ENCODE peak calls at places on chromosome 22, in ten cellular contexts. S is IMR-90; C is NCI-H1092; J is stimulated activated CD4-positive, alpha-beta T cell treated with anti-CD3 and anti-CD28 coated beads, TNF-alpha, amount 100 ng/mL, for 1 hour; B is lung; M is stomach; Q is T-helper 1 cell; L is A549; H is D721Med; P is foreskin melanocyte. A is an unnamed sample.

GRCh38 chr22:44821741-44822425 is 69.5 kb downstream of the ARHGAP8 start:
- DNase-seq in P (peak; percentile 6), J (no peak), S (no peak), H (no peak), C (no peak), Q (no peak), L (no peak), B (no peak), M (no peak), A (no peak)

GRCh38 chr22:45971389-45972028 is 5.5 kb downstream of the WNT7B start:
- DNase-seq in J (no peak), P (no peak), S (no peak), H (no peak), M (no peak), C (no peak), B (no peak), L (no peak), Q (no peak), A (no peak)

GRCh38 chr22:40265783-40266182 is 80.5 kb upstream of the ADSL start:
- DNase-seq in Q (no peak), H (no peak), M (no peak), J (no peak), S (no peak), L (no peak), C (no peak), B (no peak), P (peak; percentile 19), A (no peak)

GRCh38 chr22:23237201-23237798 is 57.0 kb downstream of the BCR start:
- DNase-seq in Q (no peak), L (no peak), C (peak; percentile 85), M (peak; percentile 44), H (no peak), J (no peak), S (peak; percentile 66), B (no peak), P (no peak), A (no peak)

GRCh38 chr22:45769569-45770210 is 98.1 kb downstream of the ATXN10 start:
- DNase-seq in S (peak; percentile 31), Q (no peak), J (no peak), M (no peak), P (no peak), H (no peak), L (no peak), C (no peak), B (no peak), A (no peak)

GRCh38 chr22:35731321-35731720 is 13.6 kb downstream of the APOL5 start:
- DNase-seq in H (no peak), S (no peak), M (no peak), B (no peak), L (no peak), Q (no peak), C (no peak), J (no peak), P (no peak), A (no peak)

GRCh38 chr22:34842630-34843029 is 223.3 kb upstream of the ISX start:
- DNase-seq in Q (no peak), J (no peak), M (no peak), S (no peak), C (no peak), L (no peak), H (no peak), P (no peak), B (no peak), A (peak; percentile 34)

GRCh38 chr22:22408731-22409696 is 99.5 kb downstream of the ZNF280B start:
- DNase-seq in Q (no peak), C (peak; percentile 47), B (no peak), H (no peak), S (peak; percentile 4), J (no peak), P (no peak), M (no peak), L (peak; percentile 33), A (peak; percentile 68)

GRCh38 chr22:42279425-42280020 is 9.1 kb upstream of the TCF20 start:
- DNase-seq in M (no peak), L (no peak), Q (no peak), C (no peak), H (no peak), J (no peak), B (no peak), S (no peak), P (no peak), A (no peak)

GRCh38 chr22:43013355-43014061 is 1.4 kb downstream of the PACSIN2 start:
- DNase-seq in M (no peak), S (no peak), Q (no peak), J (no peak), B (no peak), P (no peak), H (no peak), L (no peak), C (no peak), A (no peak)

GRCh38 chr22:33883561-33883960 is 36.7 kb downstream of the LARGE1 start:
- DNase-seq in H (no peak), P (no peak), B (no peak), L (no peak), J (no peak), S (no peak), M (no peak), C (no peak), Q (no peak), A (no peak)

GRCh38 chr22:37972527-37972926 is 11.8 kb downstream of the SOX10 start:
- DNase-seq in P (no peak), L (no peak), C (no peak), J (no peak), H (no peak), B (no peak), Q (no peak), M (no peak), S (no peak), A (peak; percentile 64)

GRCh38 chr22:35631597-35631996 is 14.5 kb upstream of the MB start:
- DNase-seq in B (no peak), Q (no peak), P (no peak), J (no peak), S (no peak), L (peak; percentile 81), M (peak; percentile 59), H (no peak), C (no peak), A (peak; percentile 87)

GRCh38 chr22:42363851-42364250 is 68.4 kb downstream of the NFAM1 start:
- DNase-seq in M (no peak), Q (no peak), P (no peak), L (no peak), C (no peak), H (no peak), S (no peak), J (no peak), B (no peak), A (no peak)

GRCh38 chr22:45996241-45997076 is 19.5 kb upstream of the WNT7B start:
- DNase-seq in Q (no peak), H (no peak), B (peak; percentile 56), M (no peak), J (no peak), P (no peak), S (peak; percentile 42), C (no peak), L (no peak), A (no peak)

GRCh38 chr22:24423519-24424000 is 3.8 kb upstream of the ADORA2A start:
- DNase-seq in S (no peak), M (peak; percentile 73), L (peak; percentile 21), C (no peak), Q (peak; percentile 35), P (no peak), J (no peak), H (peak; percentile 87), B (peak; percentile 63), A (peak; percentile 39)

GRCh38 chr22:41923595-41924276 is 2.9 kb downstream of the TNFRSF13C start:
- DNase-seq in P (no peak), L (no peak), B (no peak), S (no peak), C (no peak), J (no peak), H (no peak), M (no peak), Q (no peak), A (no peak)

GRCh38 chr22:24822471-24822870 is 16.5 kb downstream of the SGSM1 start:
- DNase-seq in J (no peak), M (peak; percentile 56), C (no peak), P (no peak), H (no peak), B (no peak), Q (no peak), S (no peak), L (no peak), A (no peak)

GRCh38 chr22:46748948-46749681 is 11.1 kb upstream of the CERK start:
- DNase-seq in Q (no peak), C (no peak), P (no peak), H (no peak), J (peak; percentile 50), L (no peak), S (peak; percentile 49), M (no peak), B (no peak), A (no peak)

A was measured in SK-MEL-5.